ENCODE peak calls at places on chromosomes 2 and 18, in eight cellular contexts. One of them, this sample, is unnamed.

GRCh38 chr2:173087214-173087581 is 11.6 kb downstream of the MAP3K20 start:
- DNase-seq in NB4: no peak
- DNase-seq in HepG2: no peak
- DNase-seq in NCI-H1694 treated with DMSO at 0.1 percent for 48 hours: no peak
- DNase-seq in mucosa of descending colon: no peak
- DNase-seq in GM06990: no peak
- DNase-seq in D341Med: no peak
- DNase-seq in ovary: no peak
- DNase-seq in this sample: no peak

GRCh38 chr2:141570474-141571131 is 560.2 kb downstream of the LRP1B start:
- DNase-seq in mucosa of descending colon: no peak
- DNase-seq in D341Med: peak; percentile 9
- DNase-seq in HepG2: no peak
- DNase-seq in NB4: no peak
- DNase-seq in GM06990: no peak
- DNase-seq in ovary: peak; percentile 6
- DNase-seq in NCI-H1694 treated with DMSO at 0.1 percent for 48 hours: no peak
- DNase-seq in this sample: peak; percentile 14

GRCh38 chr2:74036450-74037175 is 51.9 kb downstream of the TET3 start:
- DNase-seq in NCI-H1694 treated with DMSO at 0.1 percent for 48 hours: no peak
- DNase-seq in D341Med: no peak
- DNase-seq in GM06990: no peak
- DNase-seq in mucosa of descending colon: no peak
- DNase-seq in HepG2: no peak
- DNase-seq in NB4: peak; percentile 54
- DNase-seq in ovary: no peak
- DNase-seq in this sample: no peak

GRCh38 chr2:179842498-179843153 is 18.8 kb downstream of the ZNF385B start:
- DNase-seq in NCI-H1694 treated with DMSO at 0.1 percent for 48 hours: peak; percentile 39
- DNase-seq in GM06990: no peak
- DNase-seq in mucosa of descending colon: peak; percentile 10
- DNase-seq in NB4: peak; percentile 49
- DNase-seq in ovary: peak; percentile 17
- DNase-seq in D341Med: peak; percentile 70
- DNase-seq in HepG2: peak; percentile 48
- DNase-seq in this sample: peak; percentile 48

GRCh38 chr18:48643262-48643661 is 104.4 kb downstream of the CTIF start:
- DNase-seq in NB4: no peak
- DNase-seq in ovary: no peak
- DNase-seq in GM06990: no peak
- DNase-seq in HepG2: no peak
- DNase-seq in NCI-H1694 treated with DMSO at 0.1 percent for 48 hours: no peak
- DNase-seq in D341Med: no peak
- DNase-seq in mucosa of descending colon: no peak
- DNase-seq in this sample: no peak

GRCh38 chr2:66926594-66927112 is 470.5 kb upstream of the ETAA1 start:
- DNase-seq in HepG2: no peak
- DNase-seq in NB4: no peak
- DNase-seq in NCI-H1694 treated with DMSO at 0.1 percent for 48 hours: no peak
- DNase-seq in D341Med: no peak
- DNase-seq in mucosa of descending colon: no peak
- DNase-seq in ovary: no peak
- DNase-seq in GM06990: no peak
- DNase-seq in this sample: no peak

GRCh38 chr2:240622631-240623235 is 2.5 kb upstream of the GPR35 start:
- DNase-seq in HepG2: no peak
- DNase-seq in ovary: no peak
- DNase-seq in NB4: no peak
- DNase-seq in D341Med: no peak
- DNase-seq in mucosa of descending colon: no peak
- DNase-seq in GM06990: no peak
- DNase-seq in NCI-H1694 treated with DMSO at 0.1 percent for 48 hours: no peak
- DNase-seq in this sample: peak; percentile 81

GRCh38 chr2:101151859-101152194 is 645 bp upstream of the TBC1D8 start:
- DNase-seq in HepG2: no peak
- DNase-seq in D341Med: no peak
- DNase-seq in NCI-H1694 treated with DMSO at 0.1 percent for 48 hours: no peak
- DNase-seq in NB4: no peak
- DNase-seq in ovary: no peak
- DNase-seq in mucosa of descending colon: peak; percentile 40
- DNase-seq in GM06990: no peak
- DNase-seq in this sample: no peak

GRCh38 chr2:197615033-197615652 is 60.2 kb downstream of the RFTN2 start:
- DNase-seq in D341Med: no peak
- DNase-seq in GM06990: no peak
- DNase-seq in mucosa of descending colon: peak; percentile 55
- DNase-seq in ovary: no peak
- DNase-seq in NB4: no peak
- DNase-seq in HepG2: peak; percentile 27
- DNase-seq in NCI-H1694 treated with DMSO at 0.1 percent for 48 hours: no peak
- DNase-seq in this sample: no peak

GRCh38 chr2:238346539-238346938 is 26.2 kb downstream of the TRAF3IP1 start:
- DNase-seq in ovary: no peak
- DNase-seq in NB4: no peak
- DNase-seq in NCI-H1694 treated with DMSO at 0.1 percent for 48 hours: no peak
- DNase-seq in GM06990: no peak
- DNase-seq in HepG2: no peak
- DNase-seq in D341Med: no peak
- DNase-seq in mucosa of descending colon: no peak
- DNase-seq in this sample: no peak

GRCh38 chr2:42964444-42965081 is 172.2 kb upstream of the HAAO start:
- DNase-seq in HepG2: no peak
- DNase-seq in mucosa of descending colon: no peak
- DNase-seq in ovary: peak; percentile 78
- DNase-seq in GM06990: no peak
- DNase-seq in D341Med: no peak
- DNase-seq in NB4: peak; percentile 80
- DNase-seq in NCI-H1694 treated with DMSO at 0.1 percent for 48 hours: no peak
- DNase-seq in this sample: no peak

GRCh38 chr2:43541165-43541564 is 54.7 kb downstream of the THADA start:
- DNase-seq in HepG2: no peak
- DNase-seq in NB4: no peak
- DNase-seq in GM06990: no peak
- DNase-seq in NCI-H1694 treated with DMSO at 0.1 percent for 48 hours: no peak
- DNase-seq in D341Med: no peak
- DNase-seq in ovary: no peak
- DNase-seq in mucosa of descending colon: no peak
- DNase-seq in this sample: no peak

GRCh38 chr2:60565472-60565871 is 12.0 kb upstream of the BCL11A start:
- DNase-seq in GM06990: no peak
- DNase-seq in HepG2: peak; percentile 15
- DNase-seq in NB4: peak; percentile 82
- DNase-seq in mucosa of descending colon: peak; percentile 53
- DNase-seq in D341Med: no peak
- DNase-seq in NCI-H1694 treated with DMSO at 0.1 percent for 48 hours: peak; percentile 41
- DNase-seq in ovary: peak; percentile 12
- DNase-seq in this sample: peak; percentile 24

GRCh38 chr18:75799449-75800330 is 372.2 kb upstream of the SMIM21 start:
- DNase-seq in ovary: no peak
- DNase-seq in NB4: no peak
- DNase-seq in GM06990: no peak
- DNase-seq in HepG2: no peak
- DNase-seq in mucosa of descending colon: no peak
- DNase-seq in NCI-H1694 treated with DMSO at 0.1 percent for 48 hours: no peak
- DNase-seq in D341Med: no peak
- DNase-seq in this sample: no peak

GRCh38 chr2:241788572-241788971 is 11.9 kb downstream of the GAL3ST2 start:
- DNase-seq in HepG2: no peak
- DNase-seq in NCI-H1694 treated with DMSO at 0.1 percent for 48 hours: no peak
- DNase-seq in NB4: peak; percentile 57
- DNase-seq in D341Med: no peak
- DNase-seq in GM06990: peak; percentile 62
- DNase-seq in mucosa of descending colon: peak; percentile 6
- DNase-seq in ovary: no peak
- DNase-seq in this sample: no peak

GRCh38 chr2:37782721-37783438 is 111.4 kb upstream of the CDC42EP3 start:
- DNase-seq in mucosa of descending colon: no peak
- DNase-seq in GM06990: no peak
- DNase-seq in NB4: no peak
- DNase-seq in NCI-H1694 treated with DMSO at 0.1 percent for 48 hours: no peak
- DNase-seq in HepG2: no peak
- DNase-seq in ovary: no peak
- DNase-seq in D341Med: peak; percentile 46
- DNase-seq in this sample: no peak

GRCh38 chr18:5510109-5510846 is 33.5 kb downstream of the EPB41L3 start:
- DNase-seq in D341Med: no peak
- DNase-seq in GM06990: no peak
- DNase-seq in mucosa of descending colon: no peak
- DNase-seq in HepG2: no peak
- DNase-seq in ovary: no peak
- DNase-seq in NB4: no peak
- DNase-seq in NCI-H1694 treated with DMSO at 0.1 percent for 48 hours: no peak
- DNase-seq in this sample: no peak

This sample was measured in BE2C.